ENCODE peak calls at places on chromosome 11, in four cellular contexts. E, W, G and C are unnamed samples.

GRCh38 chr11:11449327-11449726 is 96.3 kb upstream of the CSNK2A3 start:
- DNase-seq in W (no peak), E (no peak), G (no peak), C (no peak)

GRCh38 chr11:14118047-14118446 is 155.5 kb downstream of the SPON1 start:
- DNase-seq in G (no peak), E (no peak), W (no peak), C (no peak)

GRCh38 chr11:10386861-10387208 is 68.2 kb upstream of the AMPD3 start:
- DNase-seq in G (no peak), W (no peak), E (no peak), C (no peak)

GRCh38 chr11:90500922-90501568 is 278.2 kb upstream of the CHORDC1 start:
- DNase-seq in W (no peak), E (no peak), G (no peak), C (no peak)

GRCh38 chr11:70437111-70437784 is 38.9 kb downstream of the CTTN start:
- DNase-seq in G (no peak), W (no peak), E (no peak), C (no peak)

GRCh38 chr11:69218271-69218682 is 62.5 kb downstream of the SMIM38 start:
- DNase-seq in G (no peak), W (no peak), E (no peak), C (peak; percentile 25)

GRCh38 chr11:35009941-35010337 is 93.5 kb downstream of the PDHX start:
- DNase-seq in E (no peak), W (no peak), G (no peak), C (no peak)

GRCh38 chr11:67646535-67647336 is 3.8 kb downstream of the ACY3 start:
- DNase-seq in W (peak; percentile 89), E (no peak), G (no peak), C (peak; percentile 43)

GRCh38 chr11:18368236-18368635 is 26.1 kb upstream of the LDHA start:
- DNase-seq in W (no peak), G (no peak), E (no peak), C (no peak)

GRCh38 chr11:88181776-88182175 is 6.5 kb upstream of the RAB38 start:
- DNase-seq in E (no peak), G (no peak), W (no peak), C (no peak)

GRCh38 chr11:72208281-72208680 is 8.3 kb upstream of the FOLR2 start:
- DNase-seq in E (no peak), W (no peak), G (no peak), C (no peak)

GRCh38 chr11:61961570-61962212 is 5.7 kb downstream of the FTH1 start:
- DNase-seq in E (no peak), W (no peak), G (peak; percentile 42), C (peak; percentile 13)

GRCh38 chr11:1460396-1460795 is 26.2 kb downstream of the MOB2 start:
- DNase-seq in W (no peak), G (no peak), E (no peak), C (no peak)

GRCh38 chr11:118644496-118644895 is 35.0 kb downstream of the TREH start:
- DNase-seq in W (no peak), G (no peak), E (no peak), C (no peak)

GRCh38 chr11:83836883-83837654 is 550.9 kb upstream of the CCDC90B start:
- DNase-seq in G (peak; percentile 12), W (no peak), E (no peak), C (peak; percentile 63)

GRCh38 chr11:118007040-118007439 is 20.8 kb downstream of the IL10RA start:
- DNase-seq in E (no peak), W (no peak), G (no peak), C (peak; percentile 5)

GRCh38 chr11:125382211-125382807 is 113.8 kb downstream of the FEZ1 start:
- DNase-seq in W (no peak), E (no peak), G (no peak), C (no peak)

GRCh38 chr11:44421090-44421675 is 111.2 kb upstream of the ALX4 start:
- DNase-seq in E (no peak), W (no peak), G (no peak), C (no peak)

GRCh38 chr11:15826826-15827225 is 529.5 kb downstream of the SOX6 start:
- DNase-seq in W (no peak), E (peak; percentile 10), G (no peak), C (peak; percentile 71)

GRCh38 chr11:46120711-46121327 is 435 bp downstream of the PHF21A start:
- DNase-seq in E (no peak), G (no peak), W (peak; percentile 63), C (peak; percentile 79)

GRCh38 chr11:1310315-1310687 is 869 bp upstream of the TOLLIP start:
- DNase-seq in G (no peak), W (no peak), E (no peak), C (no peak)

GRCh38 chr11:62410972-62411371 is 7.9 kb upstream of the SCGB1A1 start:
- DNase-seq in E (no peak), W (peak; percentile 17), G (no peak), C (peak; percentile 28)